ENCODE peak calls at places on chromosome 5, in nine cellular contexts. L, K, M, D, E, S, W, P and N are unnamed samples.

GRCh38 chr5:40033411-40033810 is 608.6 kb upstream of the DAB2 start:
- DNase-seq in L (peak; percentile 13), K (no peak), M (no peak), D (peak; percentile 3), E (no peak), S (no peak), W (no peak), P (no peak), N (no peak)

GRCh38 chr5:77867914-77868313 is 91.8 kb upstream of the TBCA start:
- DNase-seq in L (no peak), K (no peak), M (no peak), D (no peak), E (no peak), S (no peak), W (no peak), P (no peak), N (no peak)

GRCh38 chr5:133840168-133840567 is 128.3 kb downstream of the C5orf15 start:
- DNase-seq in L (no peak), K (no peak), M (no peak), D (no peak), E (no peak), S (no peak), W (no peak), P (no peak), N (no peak)

GRCh38 chr5:149455889-149456409 is 76.9 kb upstream of the IL17B start:
- DNase-seq in L (no peak), K (peak; percentile 90), M (no peak), D (no peak), E (no peak), S (no peak), W (no peak), P (no peak), N (peak; percentile 57)

GRCh38 chr5:140113180-140113698 is 670 bp upstream of the PURA start:
- DNase-seq in L (peak; percentile 38), K (no peak), M (no peak), D (no peak), E (no peak), S (no peak), W (peak; percentile 10), P (no peak), N (no peak)

GRCh38 chr5:143060018-143060417 is 289.8 kb downstream of the ARHGAP26 start:
- DNase-seq in L (no peak), K (no peak), M (no peak), D (no peak), E (no peak), S (no peak), W (peak; percentile 74), P (no peak), N (no peak)

GRCh38 chr5:75734913-75735789 is 17.9 kb upstream of the POC5 start:
- DNase-seq in L (peak; percentile 39), K (peak; percentile 3), M (no peak), D (no peak), E (peak; percentile 65), S (no peak), W (no peak), P (peak; percentile 56), N (no peak)

GRCh38 chr5:1246711-1247431 is 21.7 kb downstream of the SLC6A18 start:
- DNase-seq in L (peak; percentile 73), K (no peak), M (no peak), D (no peak), E (no peak), S (peak; percentile 41), W (peak; percentile 24), P (peak; percentile 57), N (no peak)

GRCh38 chr5:50445281-50445949 is 4.3 kb upstream of the EMB start:
- DNase-seq in L (peak; percentile 29), K (no peak), M (no peak), D (peak; percentile 20), E (peak; percentile 83), S (no peak), W (no peak), P (no peak), N (no peak)

GRCh38 chr5:106875591-106876297 is 795.0 kb downstream of the EFNA5 start:
- DNase-seq in L (peak; percentile 26), K (peak; percentile 35), M (no peak), D (no peak), E (peak; percentile 81), S (peak; percentile 32), W (no peak), P (peak; percentile 67), N (no peak)

GRCh38 chr5:68252678-68253520 is 37.3 kb downstream of the PIK3R1 start:
- DNase-seq in L (peak; percentile 60), K (peak; percentile 46), M (peak; percentile 73), D (peak; percentile 27), E (peak; percentile 55), S (peak; percentile 58), W (peak; percentile 73), P (peak; percentile 59), N (peak; percentile 59)

GRCh38 chr5:143685416-143685815 is 126.5 kb upstream of the HMHB1 start:
- DNase-seq in L (no peak), K (no peak), M (no peak), D (no peak), E (peak; percentile 11), S (no peak), W (peak; percentile 5), P (no peak), N (no peak)

GRCh38 chr5:8013951-8014844 is 145.2 kb downstream of the MTRR start:
- DNase-seq in L (no peak), K (no peak), M (no peak), D (no peak), E (no peak), S (no peak), W (no peak), P (no peak), N (no peak)

GRCh38 chr5:90548069-90548593 is 10.5 kb upstream of the ADGRV1 start:
- DNase-seq in L (no peak), K (peak; percentile 42), M (no peak), D (no peak), E (no peak), S (peak; percentile 78), W (no peak), P (peak; percentile 78), N (no peak)

GRCh38 chr5:93189707-93190120 is 391.3 kb downstream of the NR2F1-AS1 start:
- DNase-seq in L (no peak), K (peak; percentile 78), M (no peak), D (no peak), E (no peak), S (no peak), W (peak; percentile 62), P (no peak), N (peak; percentile 68)

GRCh38 chr5:96117863-96118651 is 156.4 kb upstream of the ELL2 start:
- DNase-seq in L (no peak), K (no peak), M (no peak), D (no peak), E (no peak), S (no peak), W (no peak), P (no peak), N (no peak)

GRCh38 chr5:126538579-126538978 is 56.4 kb downstream of the ALDH7A1 start:
- DNase-seq in L (no peak), K (no peak), M (no peak), D (no peak), E (no peak), S (no peak), W (no peak), P (no peak), N (no peak)

GRCh38 chr5:83099001-83099400 is 21.7 kb downstream of the XRCC4 start:
- DNase-seq in L (no peak), K (no peak), M (no peak), D (no peak), E (no peak), S (no peak), W (no peak), P (no peak), N (no peak)

GRCh38 chr5:150114102-150114641 is 27.8 kb upstream of the CSF1R start:
- DNase-seq in L (no peak), K (no peak), M (no peak), D (no peak), E (no peak), S (peak; percentile 23), W (no peak), P (no peak), N (no peak)

GRCh38 chr5:175379867-175380266 is 64.1 kb downstream of the DRD1 start:
- DNase-seq in L (no peak), K (no peak), M (no peak), D (no peak), E (no peak), S (no peak), W (no peak), P (no peak), N (no peak)

DNA sequence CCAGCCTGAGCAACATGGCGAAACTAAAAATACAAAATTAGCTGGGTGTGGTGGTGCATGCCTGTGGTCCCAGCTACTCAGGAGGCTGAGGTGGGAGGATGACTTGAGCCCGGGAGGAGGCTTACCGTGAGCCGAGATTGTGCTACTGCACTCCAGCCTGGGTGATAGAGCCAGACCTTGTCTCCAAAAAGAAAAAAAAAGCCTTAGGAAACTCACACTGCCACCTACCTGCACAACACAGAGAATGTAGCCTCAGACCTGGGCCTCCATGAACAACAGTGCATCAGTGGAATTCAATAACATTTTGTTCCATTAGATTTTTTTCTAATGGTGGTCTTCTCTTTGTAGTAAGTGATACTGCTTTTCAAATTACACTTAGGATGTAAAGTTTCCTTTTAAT is 63.8 kb upstream of the RARS1 start:
- DNase-seq in L (no peak), K (peak; percentile 16), M (no peak), D (no peak), E (peak; percentile 17), S (no peak), W (no peak), P (no peak), N (no peak)
- TF ChIP-seq CTCF in L (no peak), K (peak; percentile 47), M (no peak), D (no peak), E (peak; percentile 19), S (no peak), W (no peak), P (no peak), N (peak; percentile 34)

GRCh38 chr5:32076699-32077695 is 97.1 kb downstream of the GOLPH3 start:
- DNase-seq in L (peak; percentile 55), K (peak; percentile 34), M (peak; percentile 60), D (peak; percentile 32), E (peak; percentile 51), S (no peak), W (peak; percentile 74), P (no peak), N (peak; percentile 94)
- TF ChIP-seq CTCF in L (peak; percentile 53), K (peak; percentile 91), M (peak; percentile 84), D (peak; percentile 78), E (peak; percentile 84), S (peak; percentile 52), W (peak; percentile 49), P (peak; percentile 49), N (peak; percentile 67)

DNA sequence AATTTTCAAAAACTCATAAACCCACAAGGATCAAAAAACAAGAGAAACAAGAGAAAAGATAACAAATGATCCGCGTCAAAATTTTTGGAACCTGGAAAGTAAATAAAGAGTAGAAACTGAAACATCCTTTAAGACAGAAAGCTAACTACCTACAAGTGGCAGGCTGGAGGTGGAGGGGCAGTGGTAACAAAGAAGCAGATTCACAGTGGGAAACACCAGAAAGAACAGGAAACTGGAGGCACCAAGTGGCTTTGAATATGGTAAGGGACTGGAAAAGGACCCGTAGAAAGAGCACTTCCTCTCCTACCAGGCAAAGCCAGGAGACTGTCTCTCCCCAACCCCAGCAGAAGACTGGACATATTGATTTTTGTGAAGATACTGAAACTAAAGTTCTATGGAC is 100.6 kb upstream of the TARS1 start:
- DNase-seq in L (no peak), K (no peak), M (no peak), D (no peak), E (no peak), S (no peak), W (no peak), P (no peak), N (no peak)
- TF ChIP-seq CTCF in L (no peak), K (no peak), M (no peak), D (no peak), E (no peak), S (no peak), W (no peak), P (no peak), N (no peak)

GRCh38 chr5:176762489-176762888 is 47.9 kb upstream of the UNC5A start:
- DNase-seq in L (no peak), K (no peak), M (no peak), D (no peak), E (no peak), S (no peak), W (no peak), P (no peak), N (no peak)
- TF ChIP-seq CTCF in L (no peak), K (no peak), M (no peak), D (no peak), E (no peak), S (no peak), W (no peak), P (no peak), N (no peak)